ENCODE peak calls at places on chromosomes 11 and 22, in eight cellular contexts. J, P, E, W, H, Z, Q and U are unnamed samples.

GRCh38 chr11:120337896-120338840 is 2.0 kb downstream of the ARHGEF12 start:
- DNase-seq in H (no peak), W (peak), E (no peak), P (no peak), J (peak), Z (no peak), Q (peak), U (no peak)

GRCh38 chr22:36439481-36440271 is 41.8 kb downstream of the TXN2 start:
- DNase-seq in E (peak), W (no peak), H (peak), P (no peak), Z (no peak), J (peak), Q (peak), U (peak)

GRCh38 chr22:22366478-22366988 is 121.9 kb downstream of the VPREB1 start:
- DNase-seq in J (no peak), P (no peak), H (no peak), Z (no peak), Q (no peak), E (no peak), W (no peak), U (no peak)

GRCh38 chr11:86592659-86593451 is 79.6 kb downstream of the ME3 start:
- DNase-seq in Z (no peak), P (peak), J (peak), E (peak), H (peak), W (peak), Q (peak), U (peak)

GRCh38 chr22:49015993-49016908 is 811.4 kb downstream of the BRD1 start:
- DNase-seq in W (no peak), Z (peak), P (no peak), Q (no peak), J (no peak), E (no peak), H (no peak), U (no peak)

GRCh38 chr11:81673001-81673400 is 1060.7 kb downstream of the FAM181B start:
- DNase-seq in Q (no peak), Z (no peak), W (no peak), E (no peak), P (no peak), J (no peak), H (peak), U (peak)

GRCh38 chr11:66112640-66113098 is 42.6 kb downstream of the PACS1 start:
- DNase-seq in Q (no peak), H (peak), J (peak), E (peak), Z (no peak), P (no peak), W (no peak), U (peak)

GRCh38 chr11:119258180-119258579 is 52.0 kb downstream of the CBL start:
- DNase-seq in Z (no peak), P (no peak), J (no peak), E (no peak), W (no peak), Q (no peak), H (no peak), U (no peak)

GRCh38 chr11:109914809-109915653 is 178.2 kb upstream of the ZC3H12C start:
- DNase-seq in P (no peak), H (peak), J (peak), W (no peak), Q (no peak), E (peak), Z (no peak), U (peak)

GRCh38 chr11:45580399-45580798 is 85.0 kb downstream of the CHST1 start:
- DNase-seq in W (peak), Q (peak), Z (peak), P (no peak), H (peak), J (peak), E (peak), U (peak)

GRCh38 chr22:39690901-39691620 is 120.5 kb downstream of the CACNA1I start:
- DNase-seq in E (no peak), J (no peak), Z (no peak), P (no peak), W (no peak), H (no peak), Q (peak), U (no peak)

GRCh38 chr22:29108137-29108536 is 35.3 kb downstream of the KREMEN1 start:
- DNase-seq in H (peak), E (peak), J (peak), P (peak), Z (no peak), Q (no peak), W (no peak), U (peak)

GRCh38 chr11:563812-564578 is 3.2 kb downstream of the RASSF7 start:
- DNase-seq in H (no peak), J (peak), W (no peak), P (no peak), Z (no peak), E (no peak), Q (no peak), U (no peak)

GRCh38 chr11:8262552-8263108 is 1.0 kb downstream of the LMO1 start:
- DNase-seq in Q (no peak), H (peak), E (peak), W (peak), J (peak), Z (peak), P (no peak), U (peak)

GRCh38 chr11:82899957-82900276 is 313 bp downstream of the PRCP start:
- DNase-seq in P (no peak), H (peak), E (no peak), J (no peak), W (no peak), Q (peak), Z (no peak), U (no peak)

GRCh38 chr11:32172771-32173170 is 81.9 kb downstream of the RCN1 start:
- DNase-seq in Z (no peak), Q (no peak), H (peak), P (no peak), E (peak), J (no peak), W (no peak), U (no peak)

GRCh38 chr11:35166369-35167360 is 27.7 kb downstream of the CD44 start:
- DNase-seq in Q (no peak), H (peak), Z (no peak), E (peak), W (peak), J (peak), P (peak), U (peak)

GRCh38 chr22:46115388-46115678 is 35.0 kb upstream of the PPARA start:
- DNase-seq in Q (no peak), E (no peak), H (no peak), W (no peak), Z (no peak), J (no peak), P (no peak), U (no peak)

GRCh38 chr11:64788321-64789215 is 10.2 kb upstream of the SF1 start:
- DNase-seq in J (no peak), Z (no peak), W (no peak), H (no peak), Q (no peak), E (no peak), P (no peak), U (no peak)

GRCh38 chr11:44777537-44778199 is 50.9 kb downstream of the TSPAN18 start:
- DNase-seq in H (no peak), Q (no peak), J (no peak), E (no peak), P (no peak), Z (peak), W (no peak), U (no peak)

GRCh38 chr11:16902979-16903378 is 111.2 kb downstream of the PLEKHA7 start:
- DNase-seq in P (no peak), J (no peak), E (no peak), Q (no peak), Z (no peak), H (no peak), W (peak), U (peak)

GRCh38 chr11:110430267-110431211 is 791 bp downstream of the FDX1 start:
- DNase-seq in J (peak), P (no peak), Z (no peak), H (peak), E (peak), W (peak), Q (no peak), U (peak)

GRCh38 chr22:45007247-45007945 is 2.4 kb downstream of the PHF21B start:
- DNase-seq in H (peak), J (no peak), W (no peak), Q (peak), E (peak), Z (peak), P (no peak), U (peak)

GRCh38 chr11:67640021-67640757 is 626 bp upstream of the TBX10 start:
- DNase-seq in J (peak), E (no peak), H (peak), Q (peak), P (peak), W (peak), Z (peak), U (no peak)

GRCh38 chr11:20672575-20672974 is 3.2 kb downstream of the NELL1 start:
- DNase-seq in W (peak), P (peak), E (no peak), Q (peak), Z (no peak), J (peak), H (no peak), U (no peak)

GRCh38 chr11:112122206-112122605 is 35.5 kb downstream of the SDHD start:
- DNase-seq in H (peak), E (no peak), W (no peak), Z (no peak), Q (no peak), P (no peak), J (no peak), U (peak)

GRCh38 chr11:11842426-11843008 is 745 bp downstream of the USP47 start:
- DNase-seq in E (peak), J (peak), Q (peak), W (peak), H (peak), P (peak), Z (no peak), U (peak)

GRCh38 chr11:57094206-57094940 is 87.4 kb upstream of the LRRC55 start:
- DNase-seq in Z (no peak), W (no peak), H (peak), J (no peak), P (no peak), E (peak), Q (no peak), U (peak)

GRCh38 chr11:73236205-73236765 is 18.2 kb downstream of the P2RY2 start:
- DNase-seq in J (no peak), H (no peak), E (no peak), Q (no peak), Z (no peak), P (no peak), W (no peak), U (no peak)

GRCh38 chr22:22479999-22480532 is 28.5 kb downstream of the ZNF280B start:
- DNase-seq in J (no peak), E (peak), Q (no peak), H (peak), P (no peak), W (no peak), Z (no peak), U (no peak)

GRCh38 chr11:24267015-24267414 is 229.8 kb upstream of the LUZP2 start:
- DNase-seq in H (no peak), P (no peak), J (no peak), Q (no peak), Z (no peak), E (no peak), W (no peak), U (no peak)

GRCh38 chr11:6411594-6412031 is 7.3 kb downstream of the APBB1 start:
- DNase-seq in P (no peak), Q (no peak), Z (no peak), E (no peak), H (no peak), J (no peak), W (no peak), U (no peak)

GRCh38 chr11:113546757-113547507 is 71.7 kb upstream of the DRD2 start:
- DNase-seq in Q (peak), Z (no peak), P (no peak), J (peak), W (no peak), E (peak), H (peak), U (peak)

GRCh38 chr11:77121096-77121640 is 6.9 kb upstream of the MYO7A start:
- DNase-seq in Q (no peak), W (no peak), J (no peak), E (no peak), H (no peak), P (no peak), Z (no peak), U (no peak)

GRCh38 chr11:44608654-44609027 is 43.2 kb downstream of the CD82 start:
- DNase-seq in P (no peak), Q (no peak), H (no peak), Z (no peak), W (no peak), E (no peak), J (no peak), U (no peak)

GRCh38 chr11:134939905-134940304 is 527.9 kb upstream of the B3GAT1 start:
- DNase-seq in H (no peak), E (no peak), W (no peak), Z (no peak), Q (peak), P (no peak), J (no peak), U (no peak)
- TF ChIP-seq CTCF in H (no peak), E (peak), W (no peak), Z (no peak), Q (peak), P (peak), J (peak), U (no peak)

GRCh38 chr11:69983897-69984438 is 94.1 kb upstream of the ANO1 start:
- DNase-seq in H (no peak), P (no peak), W (no peak), Q (no peak), J (no peak), Z (no peak), E (no peak), U (no peak)
- TF ChIP-seq EZH2 in H (no peak), P (no peak), W (no peak), Q (no peak), J (no peak), Z (no peak), E (no peak), U (no peak)

DNA sequence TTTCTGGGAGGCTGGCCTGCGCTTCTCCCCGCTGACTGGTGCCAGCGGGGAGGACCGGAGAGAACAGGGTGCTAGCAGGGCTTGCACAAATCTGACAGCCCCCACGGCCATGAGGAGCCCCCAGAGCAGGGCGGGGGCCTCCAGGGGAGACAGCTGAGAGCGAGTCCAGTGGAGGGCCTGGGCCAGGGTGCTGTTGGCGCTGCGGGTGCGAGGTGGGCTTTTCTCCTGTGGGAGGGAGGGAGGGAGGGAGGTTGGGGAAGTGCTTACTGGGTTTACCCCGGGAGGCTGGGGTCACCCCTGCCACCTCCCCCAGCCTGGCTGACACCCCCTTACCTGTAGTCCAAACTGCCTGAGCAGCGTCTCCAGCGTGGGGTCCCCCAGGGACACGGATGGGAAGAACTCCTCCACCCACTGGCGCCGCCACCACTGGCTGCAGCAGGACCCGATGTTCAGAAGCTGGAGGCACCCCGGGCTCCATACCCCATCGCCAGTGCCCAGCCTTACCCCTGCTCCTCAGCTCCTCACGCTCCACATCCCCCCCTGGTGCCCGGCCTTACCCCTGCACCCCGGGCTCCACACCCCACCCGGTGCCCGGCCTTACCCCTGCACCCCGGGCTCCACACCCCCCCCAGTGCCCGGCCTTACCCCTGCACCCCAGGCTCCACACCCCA is 3.9 kb downstream of the LMF2 start:
- DNase-seq in W (no peak), J (no peak), E (no peak), Z (peak), P (no peak), Q (no peak), H (no peak), U (no peak)
- TF ChIP-seq CTCF in W (no peak), J (no peak), E (no peak), Z (peak), P (no peak), Q (no peak), H (no peak), U (no peak)

GRCh38 chr11:2268911-2269600 is 1.3 kb downstream of the ASCL2 start:
- DNase-seq in H (peak), J (peak), Q (peak), Z (peak), P (no peak), E (no peak), W (no peak), U (peak)
- TF ChIP-seq EZH2 in H (peak), J (no peak), Q (no peak), Z (peak), P (no peak), E (peak), W (no peak), U (peak)